ENCODE peak calls at places on chromosomes 12 and 14, in six cellular contexts. Q is naive thymus-derived CD4-positive, alpha-beta T cell; M is cardiac fibroblast; K is ELR; G is memory B cell; Y is HuH-7. L is an unnamed sample.

GRCh38 chr12:113961921-113962710 is 4.0 kb downstream of the RBM19 start:
- DNase-seq in Q (no peak), M (peak), K (peak), G (no peak), Y (no peak), L (no peak)

GRCh38 chr14:93040443-93040842 is 75.3 kb downstream of the ITPK1 start:
- DNase-seq in Q (no peak), M (no peak), K (no peak), G (no peak), Y (no peak), L (no peak)

GRCh38 chr12:109539508-109539907 is 33.8 kb downstream of the MMAB start:
- DNase-seq in Q (no peak), M (peak), K (peak), G (no peak), Y (no peak), L (peak)

GRCh38 chr14:68846466-68846865 is 53.6 kb upstream of the ZFP36L1 start:
- DNase-seq in Q (no peak), M (no peak), K (no peak), G (no peak), Y (no peak), L (no peak)

GRCh38 chr12:109162551-109162950 is 46.2 kb downstream of the ACACB start:
- DNase-seq in Q (no peak), M (no peak), K (no peak), G (no peak), Y (no peak), L (no peak)

GRCh38 chr14:34187061-34187460 is 236.2 kb upstream of the EGLN3 start:
- DNase-seq in Q (no peak), M (no peak), K (no peak), G (no peak), Y (no peak), L (no peak)

GRCh38 chr12:118581396-118581795 is 205.0 kb downstream of the SUDS3 start:
- DNase-seq in Q (no peak), M (no peak), K (no peak), G (no peak), Y (no peak), L (no peak)

GRCh38 chr14:60621386-60621785 is 27.9 kb downstream of the SIX1 start:
- DNase-seq in Q (no peak), M (no peak), K (no peak), G (no peak), Y (no peak), L (no peak)

GRCh38 chr12:12190087-12190809 is 76.6 kb downstream of the LRP6 start:
- DNase-seq in Q (no peak), M (peak), K (peak), G (no peak), Y (no peak), L (no peak)

GRCh38 chr12:101740566-101740965 is 1.3 kb upstream of the SYCP3 start:
- DNase-seq in Q (no peak), M (no peak), K (no peak), G (no peak), Y (no peak), L (no peak)

GRCh38 chr12:29033519-29033918 is 115.6 kb upstream of the FAR2 start:
- DNase-seq in Q (no peak), M (no peak), K (no peak), G (no peak), Y (no peak), L (no peak)

GRCh38 chr14:59632381-59632780 is 55.8 kb upstream of the CCDC175 start:
- DNase-seq in Q (no peak), M (peak), K (peak), G (no peak), Y (peak), L (peak)

GRCh38 chr14:45743884-45744283 is 490.9 kb upstream of the MIS18BP1 start:
- DNase-seq in Q (no peak), M (no peak), K (no peak), G (no peak), Y (no peak), L (no peak)

GRCh38 chr14:99759546-99759925 is 33.7 kb upstream of the EML1 start:
- DNase-seq in Q (no peak), M (no peak), K (no peak), G (no peak), Y (no peak), L (no peak)

GRCh38 chr12:6961278-6961694 is 9.2 kb downstream of the PHB2 start:
- DNase-seq in Q (peak), M (peak), K (peak), G (peak), Y (no peak), L (no peak)

GRCh38 chr14:74135386-74135785 is 50.6 kb downstream of the LIN52 start:
- DNase-seq in Q (no peak), M (peak), K (peak), G (no peak), Y (no peak), L (no peak)

GRCh38 chr12:13339538-13339937 is 143.0 kb downstream of the EMP1 start:
- DNase-seq in Q (no peak), M (peak), K (peak), G (no peak), Y (no peak), L (no peak)

GRCh38 chr12:108849653-108850052 is 7.7 kb downstream of the SSH1 start:
- DNase-seq in Q (no peak), M (peak), K (no peak), G (no peak), Y (no peak), L (peak)

L was measured in astrocyte of the spinal cord.